ENCODE peak calls at places on chromosome 21, in six cellular contexts. One of them, this sample, is unnamed.

GRCh38 chr21:34908424-34909055 is 140.6 kb downstream of the RUNX1 start:
- DNase-seq in mesenteric fat pad: no peak
- DNase-seq in H9: no peak
- DNase-seq in stimulated activated naive CD8-positive, alpha-beta T cell treated with anti-CD3 and anti-CD28 coated beads, Interleukin-15, Interleukin-2, amounts not matched to agents 100 U/mL and 50 U/mL, for 24 hours: no peak
- DNase-seq in KBM-7: peak; percentile 99
- DNase-seq in AG10803: peak; percentile 68
- DNase-seq in this sample: no peak

GRCh38 chr21:35940074-35940927 is 120.0 kb downstream of the SETD4 start:
- DNase-seq in mesenteric fat pad: no peak
- DNase-seq in H9: peak; percentile 32
- DNase-seq in stimulated activated naive CD8-positive, alpha-beta T cell treated with anti-CD3 and anti-CD28 coated beads, Interleukin-15, Interleukin-2, amounts not matched to agents 100 U/mL and 50 U/mL, for 24 hours: no peak
- DNase-seq in KBM-7: peak; percentile 69
- DNase-seq in AG10803: peak; percentile 81
- DNase-seq in this sample: peak; percentile 68

GRCh38 chr21:17925000-17925610 is 105.9 kb upstream of the C21orf91 start:
- DNase-seq in mesenteric fat pad: no peak
- DNase-seq in H9: peak; percentile 61
- DNase-seq in stimulated activated naive CD8-positive, alpha-beta T cell treated with anti-CD3 and anti-CD28 coated beads, Interleukin-15, Interleukin-2, amounts not matched to agents 100 U/mL and 50 U/mL, for 24 hours: peak; percentile 49
- DNase-seq in KBM-7: peak; percentile 63
- DNase-seq in AG10803: peak; percentile 51
- DNase-seq in this sample: peak; percentile 70

GRCh38 chr21:40846566-40847411 is at the start of gene DSCAM:
- DNase-seq in mesenteric fat pad: no peak
- DNase-seq in H9: peak; percentile 63
- DNase-seq in stimulated activated naive CD8-positive, alpha-beta T cell treated with anti-CD3 and anti-CD28 coated beads, Interleukin-15, Interleukin-2, amounts not matched to agents 100 U/mL and 50 U/mL, for 24 hours: no peak
- DNase-seq in KBM-7: no peak
- DNase-seq in AG10803: no peak
- DNase-seq in this sample: peak; percentile 34

GRCh38 chr21:45801129-45801735 is 157.7 kb downstream of the PCBP3 start:
- DNase-seq in mesenteric fat pad: no peak
- DNase-seq in H9: no peak
- DNase-seq in stimulated activated naive CD8-positive, alpha-beta T cell treated with anti-CD3 and anti-CD28 coated beads, Interleukin-15, Interleukin-2, amounts not matched to agents 100 U/mL and 50 U/mL, for 24 hours: no peak
- DNase-seq in KBM-7: no peak
- DNase-seq in AG10803: no peak
- DNase-seq in this sample: peak; percentile 36

GRCh38 chr21:39238275-39238674 is 55.0 kb upstream of the PSMG1 start:
- DNase-seq in mesenteric fat pad: no peak
- DNase-seq in H9: no peak
- DNase-seq in stimulated activated naive CD8-positive, alpha-beta T cell treated with anti-CD3 and anti-CD28 coated beads, Interleukin-15, Interleukin-2, amounts not matched to agents 100 U/mL and 50 U/mL, for 24 hours: no peak
- DNase-seq in KBM-7: no peak
- DNase-seq in AG10803: peak; percentile 6
- DNase-seq in this sample: no peak

GRCh38 chr21:42466700-42467612 is 29.1 kb downstream of the RSPH1 start:
- DNase-seq in mesenteric fat pad: no peak
- DNase-seq in H9: peak; percentile 61
- DNase-seq in stimulated activated naive CD8-positive, alpha-beta T cell treated with anti-CD3 and anti-CD28 coated beads, Interleukin-15, Interleukin-2, amounts not matched to agents 100 U/mL and 50 U/mL, for 24 hours: no peak
- DNase-seq in KBM-7: peak; percentile 83
- DNase-seq in AG10803: peak; percentile 11
- DNase-seq in this sample: no peak

GRCh38 chr21:36478207-36478701 is 1.7 kb downstream of the CLDN14 start:
- DNase-seq in mesenteric fat pad: no peak
- DNase-seq in H9: no peak
- DNase-seq in stimulated activated naive CD8-positive, alpha-beta T cell treated with anti-CD3 and anti-CD28 coated beads, Interleukin-15, Interleukin-2, amounts not matched to agents 100 U/mL and 50 U/mL, for 24 hours: peak; percentile 7
- DNase-seq in KBM-7: no peak
- DNase-seq in AG10803: peak; percentile 80
- DNase-seq in this sample: no peak

GRCh38 chr21:27258222-27258621 is 291.3 kb upstream of the ADAMTS5 start:
- DNase-seq in mesenteric fat pad: no peak
- DNase-seq in H9: no peak
- DNase-seq in stimulated activated naive CD8-positive, alpha-beta T cell treated with anti-CD3 and anti-CD28 coated beads, Interleukin-15, Interleukin-2, amounts not matched to agents 100 U/mL and 50 U/mL, for 24 hours: no peak
- DNase-seq in KBM-7: no peak
- DNase-seq in AG10803: no peak
- DNase-seq in this sample: no peak